ENCODE peak calls at places on chromosomes 11 and 22, in four cellular contexts. Y is MM.1S; A is psoas muscle; E is CD8-positive, alpha-beta T cell. O is an unnamed sample. For H3K4me1, the result is how much of the 10 kb centered on the place peaks cover.

GRCh38 chr11:46865340-46865739 is 19.3 kb upstream of the CKAP5 start:
- DNase-seq in A (no peak), E (no peak), Y (no peak), O (no peak)

GRCh38 chr11:112166561-112166960 is 611 bp upstream of the TEX12 start:
- DNase-seq in A (no peak), E (no peak), Y (no peak), O (no peak)

GRCh38 chr11:123251656-123252344 is 56.8 kb upstream of the CLMP start:
- DNase-seq in Y (no peak), A (peak), E (no peak), O (no peak)

GRCh38 chr22:20658433-20659222 is 115.3 kb upstream of the SERPIND1 start:
- DNase-seq in A (no peak), Y (no peak), E (no peak), O (no peak)

GRCh38 chr11:76151561-76152085 is 54.7 kb downstream of the WNT11 start:
- DNase-seq in Y (no peak), A (no peak), E (no peak), O (no peak)

GRCh38 chr22:50318698-50319411 is 8.0 kb downstream of the DENND6B start:
- DNase-seq in Y (no peak), E (no peak), A (no peak), O (no peak)

GRCh38 chr11:66543263-66544107 is 2.4 kb downstream of the ZDHHC24 start:
- DNase-seq in A (no peak), E (peak), Y (no peak), O (peak)

GRCh38 chr11:134554106-134554505 is 142.1 kb upstream of the B3GAT1 start:
- DNase-seq in A (no peak), E (no peak), Y (no peak), O (no peak)

GRCh38 chr11:17498058-17498457 is 21.4 kb upstream of the ABCC8 start:
- DNase-seq in Y (peak), E (no peak), A (no peak), O (no peak)

GRCh38 chr22:46934746-46935491 is 172.5 kb downstream of the TBC1D22A start:
- DNase-seq in A (peak), E (no peak), Y (no peak), O (no peak)

GRCh38 chr11:11279956-11280689 is 72.9 kb downstream of the CSNK2A3 start:
- DNase-seq in A (no peak), E (no peak), Y (peak), O (no peak)

GRCh38 chr11:14259186-14259784 is 99.7 kb downstream of the RRAS2 start:
- DNase-seq in Y (no peak), A (no peak), E (no peak), O (no peak)

GRCh38 chr11:16604784-16605439 is 133.5 kb upstream of the C11orf58 start:
- DNase-seq in A (peak), E (no peak), Y (peak), O (no peak)

GRCh38 chr11:3074912-3075589 is 17.8 kb upstream of the CARS1 start:
- DNase-seq in Y (no peak), A (no peak), E (no peak), O (no peak)

DNA sequence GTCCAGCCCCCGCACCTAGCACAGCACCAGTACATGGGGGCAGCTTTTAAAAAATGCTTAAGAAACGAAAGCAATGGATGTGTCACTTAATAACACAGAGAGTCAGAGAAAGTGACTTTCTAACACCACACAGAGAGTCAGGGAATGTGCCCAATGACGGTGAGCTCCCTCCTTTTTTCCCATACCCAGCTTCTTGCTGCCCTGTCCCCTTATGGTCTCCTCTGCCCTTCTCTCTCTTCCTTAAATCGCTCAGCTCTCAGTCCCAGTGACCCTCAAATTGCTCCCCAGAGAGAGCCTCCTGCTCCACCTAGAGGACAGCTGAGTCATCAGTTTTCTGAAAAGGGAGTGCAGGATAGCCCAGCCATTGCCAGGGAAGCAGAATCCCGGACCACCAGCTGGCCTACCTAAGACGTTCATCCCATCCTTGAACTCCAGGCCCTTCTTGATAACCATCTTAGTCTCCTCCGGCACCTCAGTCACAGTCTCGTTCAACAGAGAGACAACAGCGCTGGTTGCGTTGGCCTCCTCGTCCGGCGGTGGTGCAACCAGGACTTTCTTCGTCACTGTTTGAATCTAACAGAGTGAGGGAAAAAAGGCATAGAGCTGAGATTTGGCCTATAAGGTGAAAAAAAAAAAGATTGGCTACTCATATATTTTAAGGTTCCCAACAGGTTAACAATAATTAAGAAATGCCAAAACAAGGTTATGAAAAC is 113.5 kb downstream of the SLC1A2 start:
- DNase-seq in A (no peak), Y (peak), E (peak), O (peak)
- H3K27ac ChIP-seq in A (no peak), Y (no peak), E (peak), O (no peak)

DNA sequence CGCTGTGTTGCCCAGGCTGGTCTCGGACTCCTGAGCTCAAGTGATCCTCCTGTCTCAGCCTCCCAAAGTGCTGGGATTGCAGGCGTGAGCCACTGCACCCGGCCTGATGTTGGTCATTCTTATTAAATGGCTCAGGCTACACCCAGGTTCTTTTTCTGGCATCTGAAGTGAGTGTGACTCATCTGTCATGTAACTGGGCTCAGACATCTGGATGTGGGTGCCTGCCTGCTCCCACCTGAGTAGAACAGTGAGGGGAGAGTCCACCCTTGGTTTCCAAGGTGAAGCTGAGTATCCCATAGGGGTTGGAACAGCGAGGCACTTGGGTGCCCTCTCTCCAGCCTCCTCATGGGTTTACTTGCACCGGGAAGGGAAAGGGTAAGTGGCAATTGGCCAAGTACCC is 36.7 kb upstream of the EIF3D start:
- DNase-seq in E (no peak), A (no peak), Y (no peak), O (no peak)
- H3K4me1 ChIP-seq in E (under half), A (under half), Y (under half), O (under half)

GRCh38 chr22:41589260-41589600 is 410 bp downstream of the PMM1 start:
- DNase-seq in E (peak), A (no peak), Y (peak), O (no peak)
- H3K4me3 ChIP-seq in E (peak), A (peak), Y (peak), O (peak)

GRCh38 chr11:68372114-68372513 is 59.7 kb downstream of the LRP5 start:
- DNase-seq in A (no peak), Y (no peak), E (no peak), O (no peak)
- H3K27ac ChIP-seq in A (peak), Y (peak), E (no peak), O (no peak)

GRCh38 chr22:23385301-23386244 is 194.5 kb downstream of the IGLL1 start:
- DNase-seq in A (peak), Y (peak), E (peak), O (peak)
- H3K4me1 ChIP-seq in A (under half), Y (under half), E (under half), O (under half)

GRCh38 chr11:63919267-63920125 is 2.5 kb upstream of the RCOR2 start:
- DNase-seq in E (no peak), A (peak), Y (no peak), O (no peak)

GRCh38 chr11:63916837-63917684 is at the start of gene RCOR2:
- DNase-seq in A (peak), E (peak), Y (peak), O (peak)

GRCh38 chr11:63920126-63920869 is 3.3 kb upstream of the RCOR2 start:
- DNase-seq in Y (no peak), E (no peak), A (peak), O (no peak)

GRCh38 chr11:63917685-63918523 is 940 bp upstream of the RCOR2 start:
- DNase-seq in A (peak), E (peak), Y (peak), O (peak)

DNA sequence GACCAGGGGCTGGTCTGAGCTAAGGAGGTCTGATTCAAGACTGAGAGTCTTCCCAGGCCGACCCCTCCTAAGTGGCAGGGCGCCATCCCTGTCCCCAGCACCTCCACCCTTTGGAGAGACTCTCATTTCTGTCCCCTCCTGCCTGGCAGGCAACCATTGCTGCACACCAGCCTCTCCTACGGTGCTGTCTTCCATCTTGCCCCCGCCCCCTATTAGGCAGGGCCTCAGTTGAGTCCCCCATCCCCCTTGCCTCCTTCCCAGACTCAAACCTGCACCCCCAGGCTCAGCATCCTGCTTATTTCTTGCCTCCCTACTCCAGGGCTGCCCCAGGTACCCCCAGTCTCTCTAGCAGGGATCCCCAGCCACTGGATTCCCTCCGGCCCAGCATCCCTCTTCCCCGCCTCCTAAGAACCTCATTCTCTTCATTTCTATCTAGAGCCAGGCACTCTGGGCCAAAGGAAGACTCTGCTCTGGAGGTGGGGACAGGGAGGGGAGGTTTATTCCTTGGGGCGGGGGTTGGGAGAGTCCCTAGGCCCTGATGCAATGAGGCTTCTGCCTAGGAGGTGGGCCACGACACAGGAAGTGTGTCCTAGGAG is 1.7 kb upstream of the RCOR2 start:
- DNase-seq in A (peak), Y (no peak), E (no peak), O (no peak)
- H3K4me3 ChIP-seq in A (peak), Y (peak), E (no peak), O (no peak)

GRCh38 chr22:29842172-29842571 is 4.1 kb upstream of the ASCC2 start:
- DNase-seq in Y (no peak), A (no peak), E (no peak), O (no peak)
- H3K27ac ChIP-seq in Y (no peak), A (peak), E (no peak), O (no peak)

GRCh38 chr11:72702096-72702495 is 27.9 kb upstream of the PDE2A start:
- DNase-seq in A (no peak), Y (no peak), E (no peak), O (no peak)

GRCh38 chr11:72703281-72704008 is 29.2 kb upstream of the PDE2A start:
- DNase-seq in A (peak), E (no peak), Y (no peak), O (no peak)

GRCh38 chr11:72700026-72700610 is 25.9 kb upstream of the PDE2A start:
- DNase-seq in E (no peak), Y (no peak), A (no peak), O (no peak)

GRCh38 chr11:72702842-72703241 is 28.6 kb upstream of the PDE2A start:
- DNase-seq in E (no peak), A (no peak), Y (no peak), O (no peak)

GRCh38 chr11:72701466-72701865 is 27.2 kb upstream of the PDE2A start:
- DNase-seq in A (no peak), E (no peak), Y (no peak), O (no peak)
- H3K4me1 ChIP-seq in A (under half), E (under half), Y (under half), O (under half)

GRCh38 chr11:7986768-7987559 is at the start of gene EIF3F:
- DNase-seq in E (peak), Y (peak), A (peak), O (peak)
- H3K4me3 ChIP-seq in E (peak), Y (peak), A (peak), O (peak)

DNA sequence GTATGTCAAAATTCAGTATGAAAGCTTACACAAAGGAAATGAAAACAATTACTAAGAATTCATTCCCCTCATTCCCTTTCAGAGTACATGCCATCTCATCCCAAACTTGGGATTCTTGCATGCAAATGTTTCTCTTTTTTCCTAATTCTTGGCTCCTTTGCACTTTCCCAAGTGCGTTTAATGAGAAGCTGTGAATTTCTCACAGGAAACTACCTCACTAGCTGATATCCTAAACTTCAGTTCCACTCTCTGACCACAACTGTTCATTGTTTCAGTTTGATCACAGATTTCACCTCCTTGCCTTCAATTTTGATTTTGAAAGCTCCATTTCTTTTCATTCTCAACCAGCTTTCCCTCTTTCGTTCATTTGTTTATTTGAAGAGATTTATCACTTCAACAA is 5.9 kb upstream of the ARL14EP start:
- DNase-seq in A (no peak), Y (peak), E (no peak), O (no peak)
- H3K27ac ChIP-seq in A (no peak), Y (no peak), E (no peak), O (no peak)